ENCODE peak calls at places on chromosomes 3 and 15, in four cellular contexts. R is T-helper 2 cell; Y is stimulated activated CD8-positive, alpha-beta memory T cell treated with anti-CD3 and anti-CD28 coated beads, Interleukin-15, amount 100 ng/mL, for 1 hour; H is left ventricle myocardium inferior. M is an unnamed sample.

GRCh38 chr15:90929709-90930019 is 2.7 kb downstream of the HDDC3 start:
- DNase-seq in R (no peak), Y (no peak), H (no peak), M (no peak)

GRCh38 chr3:157376596-157377300 is 59.9 kb upstream of the PTX3 start:
- DNase-seq in R (no peak), Y (no peak), H (no peak), M (no peak)

GRCh38 chr3:56190130-56190529 is 278.1 kb downstream of the ERC2 start:
- DNase-seq in R (no peak), Y (no peak), H (no peak), M (no peak)

GRCh38 chr15:73564255-73564654 is 68.9 kb downstream of the NPTN start:
- DNase-seq in R (no peak), Y (no peak), H (no peak), M (no peak)

GRCh38 chr15:75661041-75661778 is 13.5 kb downstream of the SNX33 start:
- DNase-seq in R (no peak), Y (no peak), H (peak; percentile 86), M (no peak)

GRCh38 chr15:62792960-62793758 is 249.4 kb upstream of the TPM1 start:
- DNase-seq in R (no peak), Y (no peak), H (no peak), M (no peak)

GRCh38 chr3:195809291-195809785 is 2.4 kb downstream of the MUC4 start:
- DNase-seq in R (no peak), Y (no peak), H (no peak), M (no peak)

GRCh38 chr3:16511561-16512434 is 1.7 kb downstream of the RFTN1 start:
- DNase-seq in R (peak; percentile 89), Y (peak; percentile 46), H (peak; percentile 62), M (peak; percentile 64)

GRCh38 chr3:156307704-156308103 is 187.3 kb downstream of the KCNAB1 start:
- DNase-seq in R (no peak), Y (no peak), H (peak; percentile 66), M (no peak)

GRCh38 chr15:48470096-48470495 is 138.9 kb downstream of the DUT start:
- DNase-seq in R (no peak), Y (no peak), H (no peak), M (no peak)

GRCh38 chr3:107657971-107658370 is 135.2 kb downstream of the BBX start:
- DNase-seq in R (no peak), Y (no peak), H (no peak), M (no peak)

GRCh38 chr3:197956070-197956469 is 3.9 kb upstream of the LMLN start:
- DNase-seq in R (no peak), Y (no peak), H (no peak), M (no peak)

GRCh38 chr3:12875857-12876451 is 34.6 kb upstream of the RPL32 start:
- DNase-seq in R (no peak), Y (no peak), H (peak; percentile 45), M (no peak)

GRCh38 chr3:81980566-81981494 is 219.4 kb upstream of the GBE1 start:
- DNase-seq in R (no peak), Y (no peak), H (no peak), M (no peak)

GRCh38 chr3:45240292-45240691 is 14.2 kb upstream of the TMEM158 start:
- DNase-seq in R (no peak), Y (no peak), H (no peak), M (no peak)

GRCh38 chr3:156674911-156675743 is 737 bp downstream of the TIPARP start:
- DNase-seq in R (peak; percentile 34), Y (no peak), H (peak; percentile 76), M (peak; percentile 22)

GRCh38 chr3:24526640-24527237 is 32.1 kb upstream of the THRB start:
- DNase-seq in R (no peak), Y (no peak), H (no peak), M (no peak)

GRCh38 chr3:168511428-168512014 is 415.8 kb upstream of the GOLIM4 start:
- DNase-seq in R (no peak), Y (no peak), H (no peak), M (no peak)

GRCh38 chr3:152574461-152575079 is 260.4 kb upstream of the P2RY1 start:
- DNase-seq in R (no peak), Y (no peak), H (peak; percentile 45), M (no peak)

GRCh38 chr3:157390713-157391515 is 45.7 kb upstream of the PTX3 start:
- DNase-seq in R (no peak), Y (no peak), H (no peak), M (no peak)

GRCh38 chr3:42683875-42684593 is 1.3 kb upstream of the KLHL40 start:
- DNase-seq in R (no peak), Y (no peak), H (peak; percentile 75), M (peak; percentile 6)

GRCh38 chr3:15926866-15927265 is 129.1 kb upstream of the ANKRD28 start:
- DNase-seq in R (no peak), Y (no peak), H (no peak), M (no peak)

GRCh38 chr3:119352235-119352634 is 58.1 kb downstream of the ARHGAP31 start:
- DNase-seq in R (peak; percentile 7), Y (peak; percentile 2), H (no peak), M (peak; percentile 2)

GRCh38 chr3:33885496-33885895 is 87.1 kb downstream of the PDCD6IP start:
- DNase-seq in R (no peak), Y (no peak), H (no peak), M (no peak)

GRCh38 chr15:40241305-40242215 is 2.7 kb downstream of the PAK6 start:
- DNase-seq in R (no peak), Y (no peak), H (no peak), M (no peak)

GRCh38 chr3:144229237-144229830 is 257.7 kb downstream of the DIPK2A start:
- DNase-seq in R (no peak), Y (no peak), H (no peak), M (no peak)

GRCh38 chr15:77187751-77188464 is 117.0 kb upstream of the TSPAN3 start:
- DNase-seq in R (no peak), Y (no peak), H (no peak), M (no peak)

GRCh38 chr3:186264608-186265400 is 97.2 kb downstream of the DGKG start:
- DNase-seq in R (no peak), Y (no peak), H (no peak), M (no peak)